ENCODE peak calls at places on chromosomes 12 and 14, in eight cellular contexts. J is left lung, P is coronary artery, Y is mucosa of descending colon, I is astrocyte of the cerebellum, L is AG04449, U is fibroblast of pulmonary artery, F is heart right ventricle. X is an unnamed sample.

GRCh38 chr12:132305560-132305966 is 23.8 kb downstream of the GALNT9 start:
- DNase-seq in Y (no peak), P (no peak), I (no peak), L (no peak), U (no peak), J (no peak), F (no peak), X (no peak)

GRCh38 chr14:92922883-92923743 is at the start of gene CHGA:
- DNase-seq in F (peak), Y (peak), I (no peak), P (no peak), U (peak), L (no peak), J (peak), X (peak)

GRCh38 chr14:46381674-46382073 is 269.9 kb downstream of the RPL10L start:
- DNase-seq in I (no peak), J (no peak), F (no peak), Y (no peak), U (no peak), L (no peak), P (no peak), X (no peak)

GRCh38 chr12:63967358-63967757 is 122.9 kb downstream of the SRGAP1 start:
- DNase-seq in I (peak), F (no peak), U (peak), L (no peak), Y (no peak), J (no peak), P (no peak), X (peak)

GRCh38 chr14:93954900-93955891 is 21.2 kb downstream of the ASB2 start:
- DNase-seq in P (no peak), Y (peak), L (no peak), I (no peak), F (no peak), U (no peak), J (peak), X (no peak)

GRCh38 chr12:52735106-52735505 is 31.8 kb upstream of the KRT77 start:
- DNase-seq in F (no peak), L (no peak), Y (no peak), I (no peak), P (no peak), U (no peak), J (no peak), X (no peak)

GRCh38 chr12:71744522-71745300 is 10.0 kb upstream of the RAB21 start:
- DNase-seq in I (no peak), P (no peak), U (no peak), L (no peak), Y (no peak), J (no peak), F (no peak), X (no peak)

GRCh38 chr12:56836317-56836716 is 73.2 kb downstream of the HSD17B6 start:
- DNase-seq in Y (no peak), P (no peak), I (no peak), J (peak), L (no peak), U (peak), F (no peak), X (peak)

GRCh38 chr12:64451687-64452558 is at the start of gene TBK1:
- DNase-seq in P (peak), Y (peak), L (no peak), U (peak), I (peak), F (peak), J (peak), X (peak)

GRCh38 chr12:13044859-13045384 is 741 bp downstream of the FAM234B start:
- DNase-seq in J (no peak), I (no peak), Y (no peak), F (no peak), P (no peak), L (no peak), U (no peak), X (peak)

GRCh38 chr12:72612171-72612570 is 340.0 kb downstream of the TRHDE start:
- DNase-seq in J (no peak), Y (no peak), L (no peak), U (no peak), P (no peak), I (no peak), F (no peak), X (peak)

GRCh38 chr12:115213538-115213961 is 529.6 kb upstream of the TBX3 start:
- DNase-seq in Y (no peak), I (no peak), F (peak), J (no peak), U (no peak), P (no peak), L (no peak), X (no peak)

GRCh38 chr14:70096866-70097265 is 91.9 kb downstream of the SLC8A3 start:
- DNase-seq in I (no peak), P (no peak), Y (no peak), L (no peak), U (peak), J (no peak), F (no peak), X (peak)

GRCh38 chr12:92571169-92571568 is 131.6 kb upstream of the PLEKHG7 start:
- DNase-seq in F (no peak), L (no peak), Y (no peak), J (no peak), I (no peak), U (no peak), P (no peak), X (no peak)

GRCh38 chr14:76844223-76844622 is 18.0 kb downstream of the LRRC74A start:
- DNase-seq in L (no peak), J (peak), P (no peak), Y (no peak), F (peak), I (no peak), U (peak), X (peak)

GRCh38 chr12:106974525-106974924 is 12.4 kb downstream of the MTERF2 start:
- DNase-seq in I (no peak), P (no peak), U (no peak), J (no peak), F (no peak), Y (no peak), L (no peak), X (no peak)

DNA sequence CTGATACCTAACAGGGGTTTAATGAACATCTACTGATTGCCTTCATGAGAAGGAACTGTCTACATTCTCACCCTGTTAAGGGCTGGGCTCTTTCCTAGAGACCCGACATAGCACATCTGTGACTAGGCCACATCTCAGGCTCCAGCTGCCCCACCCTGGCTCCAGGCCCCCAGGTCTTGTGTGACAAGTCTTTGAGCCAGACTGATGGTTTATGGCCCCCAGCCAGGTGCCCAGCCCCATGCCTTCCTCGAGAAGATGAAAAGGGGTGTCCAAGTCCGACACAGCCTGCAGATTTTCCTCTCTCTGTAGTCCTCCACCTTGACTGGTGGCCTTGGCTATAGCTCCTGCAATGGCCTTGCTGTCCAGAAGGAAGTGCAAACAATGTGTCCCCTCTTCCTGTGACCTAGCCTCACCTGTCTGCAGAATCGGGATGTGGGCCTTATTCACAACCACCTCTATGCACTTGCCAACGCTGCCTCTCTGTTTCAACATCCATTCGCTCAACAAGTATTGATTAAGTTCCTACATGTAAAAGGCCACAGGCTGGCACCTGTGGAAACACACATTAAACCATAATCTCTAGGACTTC is 4.2 kb downstream of the ACTN1 start:
- DNase-seq in F (no peak), L (no peak), P (no peak), I (no peak), J (no peak), Y (no peak), U (no peak), X (no peak)
- H3K4me3 ChIP-seq in F (no peak), L (peak), P (peak), I (peak), J (no peak), Y (no peak), U (no peak), X (no peak)

DNA sequence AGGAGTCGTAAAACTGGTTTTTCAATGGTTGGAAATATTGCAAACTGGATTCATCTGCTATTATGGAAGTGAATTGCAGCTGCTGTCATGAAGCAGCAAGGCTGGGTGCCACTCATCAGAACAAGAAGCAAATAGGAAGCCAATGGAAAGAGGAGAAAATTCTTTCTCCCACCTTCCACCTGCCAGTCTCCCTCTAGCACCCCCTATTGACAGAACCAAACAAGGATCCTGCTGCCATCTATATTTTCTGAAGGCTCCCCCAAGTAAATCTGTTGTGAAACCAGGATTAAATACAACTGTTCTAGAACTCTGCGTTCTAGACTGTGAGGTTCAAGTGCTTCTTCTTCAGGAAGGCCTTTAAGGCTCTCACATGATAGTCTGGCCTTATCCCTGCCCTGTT is 286.6 kb downstream of the AACS start:
- DNase-seq in I (no peak), U (no peak), Y (no peak), P (no peak), L (no peak), F (no peak), J (no peak), X (no peak)
- TF ChIP-seq CTCF in I (no peak), U (no peak), Y (no peak), P (no peak), L (no peak), F (no peak), J (no peak), X (no peak)

DNA sequence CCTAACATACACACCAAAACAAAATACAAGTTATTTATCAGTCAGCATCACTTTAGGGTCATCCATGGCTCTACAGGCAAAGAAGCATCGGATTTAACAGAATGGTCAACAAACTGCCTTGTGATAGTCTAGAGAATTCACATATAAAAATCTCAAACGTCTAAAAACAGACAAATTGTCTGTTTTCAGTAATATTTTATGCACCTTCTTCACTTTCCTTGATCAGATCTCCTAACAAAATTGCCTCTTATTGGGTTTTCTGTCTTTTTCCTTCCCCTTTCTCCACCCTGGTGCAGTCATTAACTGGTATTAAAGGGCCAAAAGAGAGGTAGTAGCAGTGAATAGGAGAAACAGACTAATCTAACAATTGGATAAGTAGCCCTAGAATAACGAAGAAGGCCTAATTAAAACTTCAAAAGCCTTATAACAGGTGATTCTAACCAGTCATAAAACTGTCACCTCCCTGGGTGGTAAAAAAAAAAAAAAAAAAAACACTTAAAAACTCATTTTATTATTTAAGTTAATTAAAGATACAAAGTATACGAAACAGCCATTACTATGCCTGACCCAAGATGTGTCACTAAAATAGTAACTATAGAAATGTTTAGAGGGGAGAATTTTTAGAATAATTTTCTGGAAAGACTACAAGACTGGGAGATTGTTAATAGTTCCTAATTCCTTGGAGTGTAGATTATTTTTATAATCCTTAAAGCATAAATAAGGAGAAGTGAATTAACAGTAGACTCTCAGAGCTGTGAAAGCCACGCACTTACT is 1.5 kb downstream of the KIF21A start:
- DNase-seq in L (no peak), I (no peak), U (no peak), P (no peak), J (no peak), F (no peak), Y (no peak), X (no peak)
- H3K4me3 ChIP-seq in L (no peak), I (peak), U (peak), P (peak), J (no peak), F (peak), Y (no peak), X (peak)

DNA sequence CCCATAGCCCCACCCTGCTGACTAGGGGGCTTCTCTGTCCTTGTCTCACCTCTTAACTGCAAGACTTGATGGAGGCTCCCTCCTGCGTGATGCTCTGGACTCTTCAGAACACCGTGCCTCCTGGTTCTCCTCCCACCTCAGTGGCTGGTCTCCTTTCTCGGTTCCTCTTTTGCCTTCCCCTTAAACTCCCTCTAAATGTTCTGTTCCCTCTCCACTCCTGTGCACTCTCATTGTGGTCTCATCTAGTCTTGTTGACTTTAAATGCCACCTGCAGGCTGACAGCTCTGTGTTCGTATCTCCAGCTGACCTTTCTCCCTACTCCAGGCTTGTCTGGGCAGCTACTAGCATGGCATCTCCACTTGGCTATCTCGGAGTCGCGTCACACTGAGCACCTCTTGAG is 28.3 kb downstream of the DYNC1H1 start:
- DNase-seq in P (no peak), U (no peak), Y (no peak), J (no peak), L (no peak), I (no peak), F (no peak), X (no peak)
- TF ChIP-seq CTCF in P (no peak), U (no peak), Y (no peak), J (no peak), L (no peak), I (no peak), F (no peak), X (no peak)

GRCh38 chr12:109829667-109830066 is 3.5 kb downstream of the TRPV4 start:
- DNase-seq in J (no peak), L (no peak), P (no peak), Y (no peak), F (no peak), I (no peak), U (no peak), X (no peak)

GRCh38 chr12:109830718-109831117 is 2.5 kb downstream of the TRPV4 start:
- DNase-seq in Y (no peak), J (no peak), P (no peak), I (no peak), L (no peak), U (no peak), F (no peak), X (no peak)

GRCh38 chr12:109828754-109829511 is 4.3 kb downstream of the TRPV4 start:
- DNase-seq in Y (no peak), I (no peak), J (no peak), L (no peak), F (no peak), P (no peak), U (no peak), X (no peak)

GRCh38 chr12:109831365-109831764 is 1.8 kb downstream of the TRPV4 start:
- DNase-seq in L (no peak), Y (no peak), F (no peak), P (no peak), J (no peak), U (no peak), I (no peak), X (no peak)

DNA sequence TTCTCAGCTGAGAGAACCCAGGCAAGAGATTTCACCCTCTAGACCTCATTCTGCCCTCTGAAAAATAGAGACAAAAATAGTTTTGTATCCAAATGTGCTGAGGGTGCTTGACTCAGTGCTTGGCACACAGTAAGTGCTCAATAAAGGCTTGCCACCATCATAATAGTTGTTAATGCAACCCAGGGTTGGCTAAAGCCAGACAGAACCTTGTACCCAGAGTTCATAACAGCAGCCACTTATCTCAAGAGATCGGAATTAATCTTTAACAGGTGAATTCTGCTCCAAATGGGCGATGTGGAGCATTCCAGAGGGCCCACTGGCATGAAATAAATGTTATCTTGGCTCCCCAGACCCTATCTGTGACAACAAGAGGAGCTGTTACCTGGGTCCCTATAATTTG is 2.9 kb downstream of the TRPV4 start:
- DNase-seq in I (no peak), F (no peak), U (no peak), J (no peak), Y (no peak), P (no peak), L (no peak), X (no peak)
- H3K4me3 ChIP-seq in I (no peak), F (no peak), U (no peak), J (no peak), Y (no peak), P (no peak), L (no peak), X (no peak)

GRCh38 chr12:113197518-113198077 is 12.1 kb downstream of the RITA1 start:
- DNase-seq in I (no peak), Y (no peak), P (no peak), L (no peak), F (no peak), J (no peak), U (no peak), X (no peak)

GRCh38 chr12:113198286-113198685 is 12.8 kb downstream of the RITA1 start:
- DNase-seq in Y (no peak), F (no peak), P (no peak), J (no peak), U (no peak), I (no peak), L (no peak), X (no peak)

GRCh38 chr12:113195598-113195997 is 10.1 kb downstream of the RITA1 start:
- DNase-seq in P (no peak), F (no peak), Y (no peak), L (no peak), U (no peak), I (no peak), J (no peak), X (no peak)

GRCh38 chr12:113196582-113196981 is 11.1 kb downstream of the RITA1 start:
- DNase-seq in L (no peak), F (no peak), J (no peak), I (no peak), U (no peak), Y (no peak), P (no peak), X (no peak)

DNA sequence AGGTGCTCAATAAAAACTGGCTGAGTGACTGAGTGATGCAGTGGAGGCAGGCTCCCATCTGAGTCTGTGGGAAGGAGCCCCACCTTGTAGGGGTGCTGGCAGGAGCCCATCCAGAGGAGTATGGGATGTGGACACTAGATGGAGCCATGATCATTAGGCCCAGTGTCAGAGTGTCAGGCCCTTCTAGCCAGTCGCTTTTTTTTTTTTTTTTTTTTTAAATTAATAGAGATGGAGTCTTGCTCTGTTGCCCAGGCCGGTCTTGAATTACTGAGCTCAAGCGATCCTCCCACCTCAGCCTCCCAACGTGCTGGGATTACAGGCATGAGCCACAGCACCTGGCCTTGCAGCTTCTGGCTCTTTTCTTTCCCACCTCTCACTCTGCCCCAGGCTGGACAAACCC is 11.5 kb downstream of the RITA1 start:
- DNase-seq in P (no peak), Y (peak), I (peak), J (peak), L (no peak), U (peak), F (no peak), X (peak)
- TF ChIP-seq CTCF in P (peak), Y (no peak), I (peak), J (peak), L (peak), U (peak), F (peak), X (peak)

GRCh38 chr14:63524537-63525155 is 18.5 kb downstream of the PPP2R5E start:
- DNase-seq in P (no peak), L (no peak), J (no peak), I (no peak), Y (peak), F (no peak), U (no peak), X (no peak)
- H3K4me3 ChIP-seq in P (no peak), L (no peak), J (no peak), I (no peak), Y (no peak), F (no peak), U (no peak), X (no peak)

GRCh38 chr14:103653802-103654201 is 24.8 kb downstream of the KLC1 start:
- DNase-seq in I (no peak), U (no peak), J (no peak), Y (no peak), F (no peak), L (no peak), P (no peak), X (no peak)
- TF ChIP-seq CTCF in I (no peak), U (no peak), J (no peak), Y (no peak), F (no peak), L (no peak), P (no peak), X (no peak)

GRCh38 chr12:40106655-40107054 is 774 bp upstream of the SLC2A13 start:
- DNase-seq in P (no peak), I (no peak), L (no peak), F (no peak), J (no peak), Y (no peak), U (no peak), X (no peak)
- H3K4me3 ChIP-seq in P (peak), I (no peak), L (no peak), F (peak), J (peak), Y (no peak), U (no peak), X (peak)